ENCODE peak calls at places on chromosomes 4 and X, in eight cellular contexts. One of them, this sample, is unnamed.

GRCh38 chr4:166422475-166422874 is 549.4 kb downstream of the TLL1 start:
- DNase-seq in head of caudate nucleus: no peak
- DNase-seq in HT1080: peak
- DNase-seq in GM04504: no peak
- DNase-seq in hippocampal formation: no peak
- DNase-seq in iris pigment epithelial cell: peak
- DNase-seq in astrocyte of the cerebellum: peak
- DNase-seq in Right ventricle myocardium superior: no peak
- DNase-seq in this sample: no peak

GRCh38 chrX:118807151-118808017 is 16.2 kb upstream of the ZCCHC12 start:
- DNase-seq in head of caudate nucleus: peak
- DNase-seq in HT1080: peak
- DNase-seq in GM04504: no peak
- DNase-seq in hippocampal formation: peak
- DNase-seq in iris pigment epithelial cell: peak
- DNase-seq in astrocyte of the cerebellum: peak
- DNase-seq in Right ventricle myocardium superior: no peak
- DNase-seq in this sample: no peak

GRCh38 chr4:25865586-25865985 is 2.8 kb upstream of the SEL1L3 start:
- DNase-seq in head of caudate nucleus: no peak
- DNase-seq in HT1080: peak
- DNase-seq in GM04504: no peak
- DNase-seq in hippocampal formation: no peak
- DNase-seq in iris pigment epithelial cell: no peak
- DNase-seq in astrocyte of the cerebellum: no peak
- DNase-seq in Right ventricle myocardium superior: no peak
- DNase-seq in this sample: no peak

GRCh38 chr4:632926-633325 is 7.6 kb downstream of the PDE6B start:
- DNase-seq in head of caudate nucleus: no peak
- DNase-seq in HT1080: no peak
- DNase-seq in GM04504: no peak
- DNase-seq in hippocampal formation: no peak
- DNase-seq in iris pigment epithelial cell: no peak
- DNase-seq in astrocyte of the cerebellum: no peak
- DNase-seq in Right ventricle myocardium superior: peak
- DNase-seq in this sample: no peak

GRCh38 chr4:8047837-8048678 is 108.4 kb upstream of the AFAP1 start:
- DNase-seq in head of caudate nucleus: no peak
- DNase-seq in HT1080: no peak
- DNase-seq in GM04504: no peak
- DNase-seq in hippocampal formation: no peak
- DNase-seq in iris pigment epithelial cell: no peak
- DNase-seq in astrocyte of the cerebellum: no peak
- DNase-seq in Right ventricle myocardium superior: no peak
- DNase-seq in this sample: no peak

GRCh38 chrX:38806054-38806389 is 4.8 kb downstream of the MID1IP1 start:
- DNase-seq in head of caudate nucleus: no peak
- DNase-seq in HT1080: no peak
- DNase-seq in GM04504: no peak
- DNase-seq in hippocampal formation: no peak
- DNase-seq in iris pigment epithelial cell: no peak
- DNase-seq in astrocyte of the cerebellum: no peak
- DNase-seq in Right ventricle myocardium superior: no peak
- DNase-seq in this sample: no peak

GRCh38 chr4:14254252-14254651 is 626.7 kb upstream of the BOD1L1 start:
- DNase-seq in head of caudate nucleus: no peak
- DNase-seq in HT1080: peak
- DNase-seq in GM04504: peak
- DNase-seq in hippocampal formation: no peak
- DNase-seq in iris pigment epithelial cell: peak
- DNase-seq in astrocyte of the cerebellum: peak
- DNase-seq in Right ventricle myocardium superior: peak
- DNase-seq in this sample: no peak

GRCh38 chrX:103423955-103424640 is 47.8 kb downstream of the BEX3 start:
- DNase-seq in head of caudate nucleus: peak
- DNase-seq in HT1080: no peak
- DNase-seq in GM04504: no peak
- DNase-seq in hippocampal formation: no peak
- DNase-seq in iris pigment epithelial cell: no peak
- DNase-seq in astrocyte of the cerebellum: no peak
- DNase-seq in Right ventricle myocardium superior: no peak
- DNase-seq in this sample: no peak

GRCh38 chrX:151984328-151984727 is 9.9 kb upstream of the GABRE start:
- DNase-seq in head of caudate nucleus: no peak
- DNase-seq in HT1080: peak
- DNase-seq in GM04504: peak
- DNase-seq in hippocampal formation: no peak
- DNase-seq in iris pigment epithelial cell: peak
- DNase-seq in astrocyte of the cerebellum: peak
- DNase-seq in Right ventricle myocardium superior: no peak
- DNase-seq in this sample: no peak

GRCh38 chr4:15238720-15239119 is 189.1 kb upstream of the C1QTNF7 start:
- DNase-seq in head of caudate nucleus: peak
- DNase-seq in HT1080: peak
- DNase-seq in GM04504: peak
- DNase-seq in hippocampal formation: no peak
- DNase-seq in iris pigment epithelial cell: peak
- DNase-seq in astrocyte of the cerebellum: no peak
- DNase-seq in Right ventricle myocardium superior: no peak
- DNase-seq in this sample: no peak

GRCh38 chrX:136260801-136261200 is 9.6 kb upstream of the MAP7D3 start:
- DNase-seq in head of caudate nucleus: no peak
- DNase-seq in HT1080: peak
- DNase-seq in GM04504: peak
- DNase-seq in hippocampal formation: no peak
- DNase-seq in iris pigment epithelial cell: peak
- DNase-seq in astrocyte of the cerebellum: no peak
- DNase-seq in Right ventricle myocardium superior: no peak
- DNase-seq in this sample: no peak

GRCh38 chr4:150181536-150181935 is 103.3 kb downstream of the DCLK2 start:
- DNase-seq in head of caudate nucleus: peak
- DNase-seq in HT1080: peak
- DNase-seq in GM04504: no peak
- DNase-seq in hippocampal formation: no peak
- DNase-seq in iris pigment epithelial cell: peak
- DNase-seq in astrocyte of the cerebellum: no peak
- DNase-seq in Right ventricle myocardium superior: no peak
- DNase-seq in this sample: no peak

GRCh38 chrX:76538860-76539259 is 111.3 kb downstream of the MAGEE1 start:
- DNase-seq in head of caudate nucleus: no peak
- DNase-seq in HT1080: no peak
- DNase-seq in GM04504: no peak
- DNase-seq in hippocampal formation: no peak
- DNase-seq in iris pigment epithelial cell: no peak
- DNase-seq in astrocyte of the cerebellum: no peak
- DNase-seq in Right ventricle myocardium superior: no peak
- DNase-seq in this sample: no peak

GRCh38 chrX:154057790-154058189 is 38.1 kb upstream of the IRAK1 start:
- DNase-seq in head of caudate nucleus: no peak
- DNase-seq in HT1080: no peak
- DNase-seq in GM04504: no peak
- DNase-seq in hippocampal formation: no peak
- DNase-seq in iris pigment epithelial cell: no peak
- DNase-seq in astrocyte of the cerebellum: no peak
- DNase-seq in Right ventricle myocardium superior: no peak
- DNase-seq in this sample: no peak

GRCh38 chr4:77031544-77031943 is 44.2 kb downstream of the CCNI start:
- DNase-seq in head of caudate nucleus: no peak
- DNase-seq in HT1080: no peak
- DNase-seq in GM04504: no peak
- DNase-seq in hippocampal formation: no peak
- DNase-seq in iris pigment epithelial cell: no peak
- DNase-seq in astrocyte of the cerebellum: no peak
- DNase-seq in Right ventricle myocardium superior: no peak
- DNase-seq in this sample: no peak